ENCODE peak calls at places on chromosomes 5 and 9, in eight cellular contexts. D is choroid plexus epithelial cell, V is AG10803, Y is hepatocyte, T is GM23338, H is Peyer's patch, Z is Calu3, N is MM.1S. J is an unnamed sample.

GRCh38 chr9:130225586-130225985 is 40.0 kb upstream of the HMCN2 start:
- DNase-seq in D (no peak), V (no peak), Y (no peak), T (no peak), H (no peak), Z (no peak), N (no peak), J (no peak)

GRCh38 chr5:149500922-149501582 is 50.2 kb downstream of the CSNK1A1 start:
- DNase-seq in D (peak; percentile 96), V (peak; percentile 96), Y (no peak), T (no peak), H (no peak), Z (no peak), N (no peak), J (no peak)

GRCh38 chr5:96516631-96517071 is 83.6 kb upstream of the PCSK1 start:
- DNase-seq in D (no peak), V (peak; percentile 56), Y (no peak), T (no peak), H (no peak), Z (no peak), N (no peak), J (peak; percentile 37)

GRCh38 chr9:70119786-70120185 is 76.1 kb downstream of the MAMDC2 start:
- DNase-seq in D (no peak), V (no peak), Y (no peak), T (no peak), H (no peak), Z (no peak), N (no peak), J (no peak)

GRCh38 chr5:121396716-121397115 is 455.0 kb upstream of the FTMT start:
- DNase-seq in D (no peak), V (no peak), Y (no peak), T (no peak), H (no peak), Z (no peak), N (no peak), J (no peak)

GRCh38 chr5:40410231-40410861 is 269.4 kb upstream of the PTGER4 start:
- DNase-seq in D (peak; percentile 93), V (no peak), Y (no peak), T (no peak), H (peak; percentile 81), Z (no peak), N (no peak), J (peak; percentile 53)

GRCh38 chr5:155471027-155471426 is 457.5 kb downstream of the KIF4B start:
- DNase-seq in D (no peak), V (no peak), Y (no peak), T (peak; percentile 4), H (no peak), Z (no peak), N (no peak), J (no peak)

GRCh38 chr9:110170728-110171257 is 37.2 kb downstream of the C9orf152 start:
- DNase-seq in D (no peak), V (no peak), Y (no peak), T (no peak), H (no peak), Z (no peak), N (no peak), J (no peak)

GRCh38 chr5:39691993-39692392 is 267.2 kb upstream of the DAB2 start:
- DNase-seq in D (peak; percentile 42), V (no peak), Y (no peak), T (peak; percentile 44), H (no peak), Z (peak; percentile 9), N (no peak), J (peak; percentile 35)

GRCh38 chr5:2746642-2747041 is 4.8 kb downstream of the IRX2 start:
- DNase-seq in D (no peak), V (peak; percentile 77), Y (no peak), T (peak; percentile 26), H (no peak), Z (no peak), N (no peak), J (peak; percentile 71)

GRCh38 chr5:93791520-93791972 is 50.1 kb upstream of the POU5F2 start:
- DNase-seq in D (peak; percentile 88), V (no peak), Y (peak; percentile 5), T (no peak), H (no peak), Z (no peak), N (no peak), J (no peak)

GRCh38 chr9:119365291-119366027 is 3.8 kb downstream of the BRINP1 start:
- DNase-seq in D (peak; percentile 55), V (peak; percentile 18), Y (peak; percentile 72), T (peak; percentile 95), H (no peak), Z (no peak), N (peak; percentile 15), J (peak; percentile 53)

GRCh38 chr9:18587988-18588387 is 114.0 kb downstream of the ADAMTSL1 start:
- DNase-seq in D (peak; percentile 33), V (peak; percentile 70), Y (no peak), T (no peak), H (no peak), Z (no peak), N (no peak), J (no peak)

GRCh38 chr9:33416996-33417395 is 14.6 kb upstream of the AQP7 start:
- DNase-seq in D (no peak), V (no peak), Y (no peak), T (no peak), H (no peak), Z (no peak), N (peak; percentile 32), J (no peak)

GRCh38 chr5:72459089-72459661 is 48.0 kb downstream of the ZNF366 start:
- DNase-seq in D (peak; percentile 31), V (no peak), Y (no peak), T (no peak), H (no peak), Z (no peak), N (no peak), J (no peak)

GRCh38 chr5:102867999-102868662 is 113.0 kb downstream of the PAM start:
- DNase-seq in D (peak; percentile 30), V (no peak), Y (no peak), T (no peak), H (no peak), Z (no peak), N (no peak), J (no peak)

GRCh38 chr5:91119941-91120850 is 262.9 kb downstream of the ARRDC3 start:
- DNase-seq in D (no peak), V (no peak), Y (peak; percentile 55), T (no peak), H (no peak), Z (no peak), N (no peak), J (no peak)

GRCh38 chr9:68585034-68585761 is 44.5 kb upstream of the TMEM252 start:
- DNase-seq in D (no peak), V (no peak), Y (no peak), T (peak; percentile 45), H (no peak), Z (no peak), N (no peak), J (no peak)
- TF ChIP-seq CTCF in D (peak; percentile 15), V (no peak), Y (no peak), T (no peak), H (no peak), Z (no peak), N (no peak), J (no peak)

GRCh38 chr5:131139321-131139720 is 25.7 kb downstream of the HINT1 start:
- DNase-seq in D (no peak), V (no peak), Y (no peak), T (no peak), H (no peak), Z (no peak), N (no peak), J (no peak)
- TF ChIP-seq CTCF in D (no peak), V (no peak), Y (no peak), T (no peak), H (no peak), Z (no peak), N (no peak), J (no peak)

DNA sequence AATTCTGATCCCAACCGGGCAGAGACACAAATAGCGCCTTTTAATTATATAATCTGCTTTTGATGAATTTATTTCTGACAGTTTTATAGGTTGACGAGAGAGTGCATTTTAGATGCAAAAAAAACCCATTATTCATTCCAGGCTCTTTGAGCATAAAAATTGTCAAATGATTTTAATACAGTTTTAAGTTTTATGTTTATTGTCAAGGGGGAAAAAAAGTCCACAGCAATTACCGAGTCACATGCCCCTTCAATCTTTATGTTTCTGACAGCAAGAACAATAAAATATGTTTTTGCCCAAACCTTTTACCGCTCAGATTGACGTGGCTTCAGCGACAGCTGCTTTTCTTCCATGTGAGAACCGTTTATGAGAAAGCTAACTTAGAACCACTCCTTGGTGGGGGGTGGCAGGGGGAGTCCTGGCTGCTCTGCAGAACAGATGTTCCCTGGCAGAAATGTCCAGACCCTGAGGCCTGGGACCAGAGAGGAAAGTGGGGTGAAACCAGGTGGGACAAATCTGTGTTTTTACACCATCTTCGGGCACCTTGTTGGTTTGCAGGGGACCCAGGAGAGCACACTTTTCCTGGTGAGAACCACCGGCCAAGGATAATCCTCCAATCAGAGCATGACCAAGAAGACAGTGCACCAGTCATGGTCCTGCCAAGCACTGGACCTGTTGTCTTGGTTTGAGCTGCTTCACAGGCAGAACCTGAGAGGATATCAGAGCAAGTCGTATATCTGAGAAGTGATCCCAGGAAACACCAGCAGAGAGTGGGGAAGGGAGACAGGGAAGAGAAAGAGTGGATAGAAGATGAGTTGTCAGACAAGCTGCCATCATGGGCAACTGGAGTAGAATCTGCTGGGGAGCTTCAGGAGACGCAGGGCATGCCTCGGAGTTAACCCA is 178.8 kb upstream of the MVB12B start:
- DNase-seq in D (no peak), V (no peak), Y (no peak), T (no peak), H (no peak), Z (no peak), N (no peak), J (no peak)
- TF ChIP-seq CTCF in D (no peak), V (no peak), Y (no peak), T (no peak), H (no peak), Z (no peak), N (no peak), J (no peak)

GRCh38 chr5:66810747-66811355 is 214.7 kb downstream of the MAST4 start:
- DNase-seq in D (no peak), V (no peak), Y (no peak), T (no peak), H (no peak), Z (no peak), N (no peak), J (no peak)

GRCh38 chr5:66805514-66806430 is 209.6 kb downstream of the MAST4 start:
- DNase-seq in D (no peak), V (no peak), Y (no peak), T (no peak), H (no peak), Z (no peak), N (no peak), J (no peak)

GRCh38 chr5:66810151-66810550 is 214.0 kb downstream of the MAST4 start:
- DNase-seq in D (no peak), V (no peak), Y (no peak), T (no peak), H (no peak), Z (no peak), N (no peak), J (no peak)

GRCh38 chr5:66808663-66809062 is 212.5 kb downstream of the MAST4 start:
- DNase-seq in D (no peak), V (no peak), Y (no peak), T (no peak), H (no peak), Z (no peak), N (no peak), J (no peak)

DNA sequence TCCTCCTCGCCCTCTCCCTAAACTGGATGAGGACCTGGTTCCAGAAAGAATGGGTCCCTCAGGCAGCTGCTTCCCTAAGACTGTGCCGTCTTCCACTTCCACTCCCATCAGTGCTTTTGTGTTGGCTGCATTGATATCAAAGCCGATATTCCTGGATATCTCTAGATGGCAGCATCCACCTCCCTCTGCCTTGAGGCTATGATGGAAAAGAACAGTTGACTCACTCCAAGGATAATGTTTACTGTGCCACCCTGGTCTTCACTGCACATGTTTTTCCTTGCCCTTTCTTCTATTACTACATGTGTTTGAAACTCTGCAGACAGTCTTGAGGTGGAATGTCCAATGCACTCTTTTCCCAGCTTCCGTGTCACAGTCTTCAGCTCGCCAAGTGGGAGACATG is 211.6 kb downstream of the MAST4 start:
- DNase-seq in D (peak; percentile 73), V (peak; percentile 50), Y (peak; percentile 49), T (peak; percentile 28), H (no peak), Z (peak; percentile 42), N (no peak), J (peak; percentile 84)
- TF ChIP-seq CTCF in D (peak; percentile 76), V (peak; percentile 66), Y (peak; percentile 47), T (no peak), H (peak; percentile 33), Z (peak; percentile 24), N (no peak), J (peak; percentile 56)